ENCODE peak calls at places on chromosomes 2 and 18, in seven cellular contexts. T is endothelial cell of umbilical vein; Z is adrenal gland; V is brain microvascular endothelial cell; E is CD8-positive, alpha-beta T cell; O is hepatocyte; H is vagina. S is an unnamed sample.

GRCh38 chr2:54831480-54831879 is 108.0 kb downstream of the EML6 start:
- DNase-seq in V (no peak), T (no peak), E (no peak), O (no peak), H (no peak), Z (no peak), S (no peak)

GRCh38 chr2:201532686-201533304 is 81.3 kb downstream of the STRADB start:
- DNase-seq in H (no peak), Z (no peak), V (peak; percentile 89), T (no peak), O (no peak), E (no peak), S (peak; percentile 31)

GRCh38 chr2:172095905-172096660 is 6.6 kb downstream of the DLX2 start:
- DNase-seq in O (no peak), T (no peak), V (no peak), E (no peak), H (no peak), Z (no peak), S (no peak)

GRCh38 chr18:54961016-54961423 is 1.8 kb upstream of the CCDC68 start:
- DNase-seq in V (no peak), T (no peak), H (no peak), Z (no peak), E (no peak), O (no peak), S (no peak)

GRCh38 chr2:108853421-108853820 is 66.8 kb downstream of the CCDC138 start:
- DNase-seq in T (no peak), E (no peak), Z (peak; percentile 60), V (peak; percentile 74), H (no peak), O (no peak), S (no peak)

GRCh38 chr2:51290725-51291124 is 258.8 kb upstream of the NRXN1 start:
- DNase-seq in V (no peak), Z (no peak), T (peak; percentile 19), E (no peak), O (no peak), H (no peak), S (no peak)

GRCh38 chr2:126657636-126658315 is 1.8 kb downstream of the GYPC start:
- DNase-seq in H (no peak), E (peak; percentile 73), V (peak; percentile 95), Z (peak; percentile 97), T (peak; percentile 73), O (peak; percentile 83), S (no peak)

GRCh38 chr18:3504637-3505036 is 54.7 kb downstream of the TGIF1 start:
- DNase-seq in E (no peak), V (no peak), H (no peak), Z (no peak), O (no peak), T (no peak), S (no peak)

GRCh38 chr2:207289295-207290018 is 123.7 kb upstream of the KLF7 start:
- DNase-seq in T (peak; percentile 76), E (no peak), Z (no peak), V (no peak), O (no peak), H (no peak), S (peak; percentile 45)

GRCh38 chr2:15225131-15225530 is 336.0 kb downstream of the NBAS start:
- DNase-seq in V (no peak), E (no peak), H (no peak), O (no peak), T (no peak), Z (no peak), S (no peak)

GRCh38 chr2:236773206-236773605 is 203.6 kb downstream of the ACKR3 start:
- DNase-seq in H (no peak), T (no peak), Z (no peak), E (no peak), V (no peak), O (no peak), S (no peak)

GRCh38 chr2:236777408-236777807 is 207.8 kb downstream of the ACKR3 start:
- DNase-seq in E (no peak), Z (no peak), O (no peak), V (no peak), H (no peak), T (no peak), S (no peak)

GRCh38 chr2:236776695-236777251 is 207.1 kb downstream of the ACKR3 start:
- DNase-seq in O (no peak), Z (no peak), T (peak; percentile 82), E (no peak), H (no peak), V (peak; percentile 89), S (peak; percentile 54)

GRCh38 chr2:236774171-236774570 is 204.5 kb downstream of the ACKR3 start:
- DNase-seq in E (no peak), T (no peak), V (no peak), O (peak; percentile 58), H (no peak), Z (peak; percentile 69), S (no peak)

DNA sequence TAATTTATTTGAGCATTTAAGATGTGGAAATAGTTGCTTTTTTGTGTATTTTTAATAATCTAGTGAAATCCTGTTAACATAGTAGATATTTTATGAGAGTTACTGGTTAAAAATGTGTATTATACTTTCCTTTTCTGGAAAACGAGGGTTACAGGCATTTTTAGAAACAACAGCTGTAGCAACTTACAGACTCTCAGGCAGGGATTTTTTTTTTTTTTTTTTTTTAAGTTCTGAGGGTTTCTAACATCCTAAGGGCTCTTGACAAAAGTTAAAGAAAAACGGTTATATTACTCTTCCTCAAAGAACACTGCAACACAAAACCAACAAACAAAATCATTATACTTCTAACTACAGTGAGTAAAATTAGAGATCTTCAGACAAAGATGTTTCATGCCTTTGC is 205.9 kb downstream of the ACKR3 start:
- DNase-seq in Z (no peak), T (no peak), E (no peak), V (no peak), H (no peak), O (no peak), S (no peak)
- H3K27ac ChIP-seq in Z (no peak overlapping the region), T (no peak overlapping the region), E (no peak overlapping the region), V (peak overlapping the region; percentile 73), H (no peak overlapping the region), O (peak overlapping the region; percentile 63), S (no peak overlapping the region)

DNA sequence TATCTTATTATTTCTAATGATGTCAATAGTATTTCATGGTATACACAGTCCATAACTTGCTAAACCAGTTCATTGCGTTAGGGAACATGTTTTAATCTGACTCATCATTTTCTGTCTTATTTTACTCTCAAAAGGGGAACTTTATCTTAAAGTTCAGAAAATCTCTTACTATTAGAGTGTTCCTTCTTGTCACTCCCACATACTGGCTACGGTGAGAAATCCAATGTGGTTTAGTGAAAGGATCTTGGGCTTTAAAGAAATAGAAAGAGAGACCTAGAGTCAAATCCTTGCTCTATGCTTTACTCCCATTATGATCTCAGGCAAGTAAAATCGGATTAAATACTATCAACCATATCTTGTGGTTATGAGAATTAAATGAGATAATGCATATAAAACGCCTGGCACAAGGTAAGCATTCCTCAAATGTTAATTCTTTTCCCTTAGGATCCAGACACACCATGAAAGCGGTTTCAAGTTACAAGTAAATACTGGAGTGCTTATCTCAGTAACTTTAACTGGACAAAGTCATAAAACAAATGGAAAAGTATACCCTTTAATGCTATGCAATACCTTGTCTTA is 576.0 kb downstream of the ARHGAP15 start:
- DNase-seq in O (no peak), V (no peak), H (no peak), T (no peak), Z (no peak), E (no peak), S (peak; percentile 33)
- H3K27ac ChIP-seq in O (peak overlapping the region; percentile 2), V (no peak overlapping the region), H (no peak overlapping the region), T (no peak overlapping the region), Z (no peak overlapping the region), E (no peak overlapping the region), S (peak overlapping the region; percentile 34)

GRCh38 chr18:10604178-10604577 is 78.4 kb downstream of the NAPG start:
- DNase-seq in O (no peak), T (no peak), V (no peak), E (no peak), H (no peak), Z (no peak), S (no peak)
- H3K27ac ChIP-seq in O (no peak overlapping the region), T (no peak overlapping the region), V (no peak overlapping the region), E (no peak overlapping the region), H (no peak overlapping the region), Z (no peak overlapping the region), S (no peak overlapping the region)

DNA sequence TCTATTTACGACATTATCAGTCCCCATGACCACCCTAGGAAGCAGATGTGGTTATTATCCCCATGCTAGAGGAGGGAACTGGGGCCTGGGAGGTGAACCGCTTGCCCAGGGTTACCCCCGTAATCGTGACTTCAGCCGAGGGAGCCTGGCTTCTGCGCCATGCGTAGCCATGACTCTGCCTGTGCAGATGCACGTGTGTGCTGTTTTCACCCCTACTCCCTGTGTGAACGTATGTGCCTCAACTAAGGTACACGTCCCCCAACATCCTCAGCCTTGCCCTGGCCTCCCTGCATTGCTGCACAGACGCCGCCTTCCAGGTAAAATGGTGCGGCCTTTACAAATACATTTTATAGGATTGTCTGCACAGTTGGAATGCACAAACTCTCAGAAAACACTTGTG is 40.2 kb downstream of the LPIN1 start:
- DNase-seq in Z (peak; percentile 45), H (peak; percentile 55), E (no peak), V (no peak), O (no peak), T (no peak), S (no peak)
- H3K27ac ChIP-seq in Z (no peak overlapping the region), H (no peak overlapping the region), E (no peak overlapping the region), V (no peak overlapping the region), O (no peak overlapping the region), T (no peak overlapping the region), S (no peak overlapping the region)

DNA sequence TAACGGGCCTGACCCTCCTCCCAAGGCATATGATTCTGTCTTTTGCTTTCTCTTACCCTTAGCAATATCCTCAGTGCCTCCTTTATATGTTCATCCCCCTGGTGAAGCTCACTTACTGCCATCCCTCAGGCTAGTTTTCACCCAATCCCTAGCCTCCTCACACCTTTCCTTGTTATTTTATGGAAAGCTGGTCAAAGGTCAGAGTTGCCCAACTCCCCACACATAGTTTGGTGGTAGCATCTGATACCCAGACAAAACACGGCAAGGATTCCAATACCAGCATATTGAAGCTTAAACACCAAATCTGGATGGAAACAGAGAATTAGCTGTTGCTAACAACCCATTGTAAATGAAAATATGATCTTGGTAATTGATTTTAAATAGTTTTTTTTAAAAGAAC is 82.1 kb downstream of the BCL2 start:
- DNase-seq in H (no peak), E (no peak), O (peak; percentile 30), T (no peak), V (peak; percentile 7), Z (no peak), S (no peak)
- H3K27ac ChIP-seq in H (peak overlapping the region; percentile 90), E (no peak overlapping the region), O (peak overlapping the region; percentile 88), T (no peak overlapping the region), V (peak overlapping the region; percentile 87), Z (no peak overlapping the region), S (peak overlapping the region; percentile 82)

GRCh38 chr2:105584437-105585010 is 160.2 kb upstream of the NCK2 start:
- DNase-seq in Z (no peak), T (no peak), E (no peak), H (no peak), V (no peak), O (no peak), S (no peak)
- H3K27ac ChIP-seq in Z (no peak overlapping the region), T (no peak overlapping the region), E (no peak overlapping the region), H (no peak overlapping the region), V (no peak overlapping the region), O (peak overlapping the region; percentile 98), S (peak overlapping the region; percentile 42)

DNA sequence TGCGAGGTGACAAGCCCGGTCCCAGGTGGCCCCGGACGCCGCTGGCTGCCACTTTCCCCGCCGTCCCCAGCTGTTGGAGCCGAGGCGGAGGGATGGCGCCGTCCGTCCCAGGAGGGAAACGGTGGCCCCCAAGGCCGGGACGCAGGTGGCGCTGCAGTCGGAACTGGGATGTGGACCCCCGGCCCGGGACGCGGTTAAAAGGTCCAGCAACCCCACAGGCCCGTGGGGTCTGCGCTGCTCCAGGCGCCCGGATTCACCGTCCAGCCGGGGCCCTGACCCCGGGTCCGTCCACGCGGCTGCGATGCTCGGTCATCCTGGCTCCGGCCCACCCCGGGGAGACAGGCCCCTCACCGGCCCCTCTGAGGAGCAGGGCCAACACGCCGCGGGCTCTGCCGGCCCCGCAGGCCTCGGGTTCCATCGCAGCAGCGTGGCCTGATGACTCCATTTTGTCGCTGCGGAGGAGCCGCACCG is 41.0 kb downstream of the TMEM18 start:
- DNase-seq in H (peak; percentile 64), T (no peak), Z (peak; percentile 46), O (no peak), E (no peak), V (no peak), S (no peak)
- H3K27ac ChIP-seq in H (no peak overlapping the region), T (no peak overlapping the region), Z (no peak overlapping the region), O (no peak overlapping the region), E (no peak overlapping the region), V (no peak overlapping the region), S (no peak overlapping the region)

S was measured in epithelial cell of prostate.